ENCODE peak calls at places on chromosomes 6 and 20, in seven cellular contexts. P is esophagus muscularis mucosa, G is ascending aorta, T is esophagus squamous epithelium, D is left lung, H is PC-9, C is uterus. Y is an unnamed sample.

GRCh38 chr6:35485402-35485877 is 11.4 kb downstream of the TEAD3 start:
- DNase-seq in P (no peak), G (peak), T (no peak), H (peak), C (peak), D (peak), Y (peak)

GRCh38 chr20:52001999-52002666 is 189.4 kb downstream of the ZFP64 start:
- DNase-seq in C (no peak), D (no peak), H (no peak), T (no peak), P (no peak), G (no peak), Y (no peak)

GRCh38 chr20:57957397-57958049 is 247.7 kb upstream of the PMEPA1 start:
- DNase-seq in G (no peak), T (no peak), P (no peak), C (peak), H (no peak), D (no peak), Y (no peak)

GRCh38 chr6:113908801-113909200 is 51.7 kb downstream of the MARCKS start:
- DNase-seq in C (no peak), T (no peak), G (no peak), D (no peak), H (no peak), P (no peak), Y (no peak)

GRCh38 chr6:27651371-27651732 is 178.4 kb upstream of the ZNF184 start:
- DNase-seq in H (peak), D (no peak), C (no peak), P (no peak), G (no peak), T (no peak), Y (no peak)

GRCh38 chr6:33143113-33143760 is 49.0 kb downstream of the COL11A2 start:
- DNase-seq in D (no peak), G (no peak), T (no peak), C (no peak), H (no peak), P (no peak), Y (no peak)

GRCh38 chr6:56040875-56041274 is 165.5 kb upstream of the BMP5 start:
- DNase-seq in C (no peak), T (no peak), D (no peak), P (no peak), G (no peak), H (no peak), Y (no peak)

GRCh38 chr6:44071670-44072451 is 55.4 kb downstream of the MRPL14 start:
- DNase-seq in G (no peak), D (no peak), T (no peak), H (no peak), P (no peak), C (peak), Y (no peak)

GRCh38 chr20:49426873-49427272 is 55.6 kb downstream of the KCNB1 start:
- DNase-seq in T (no peak), G (no peak), H (no peak), C (no peak), P (no peak), D (no peak), Y (no peak)

GRCh38 chr6:96394727-96395126 is 126.9 kb upstream of the UFL1 start:
- DNase-seq in T (no peak), P (no peak), C (no peak), G (no peak), D (no peak), H (peak), Y (no peak)

GRCh38 chr20:45880988-45881788 is at the start of gene ZSWIM1:
- DNase-seq in P (peak), D (peak), G (peak), H (peak), C (peak), T (peak), Y (peak)

GRCh38 chr20:36859700-36860330 is 16.1 kb upstream of the TLDC2 start:
- DNase-seq in C (no peak), G (no peak), D (no peak), H (no peak), P (no peak), T (no peak), Y (no peak)
- H3K27ac ChIP-seq in C (peak), G (peak), D (peak), H (no peak), P (peak), T (no peak), Y (peak)

GRCh38 chr6:161218222-161218621 is 55.6 kb downstream of the AGPAT4 start:
- DNase-seq in P (no peak), T (no peak), D (no peak), G (no peak), H (no peak), C (no peak), Y (no peak)
- TF ChIP-seq CTCF in P (no peak), T (no peak), D (no peak), G (no peak), H (no peak), C (no peak), Y (no peak)

DNA sequence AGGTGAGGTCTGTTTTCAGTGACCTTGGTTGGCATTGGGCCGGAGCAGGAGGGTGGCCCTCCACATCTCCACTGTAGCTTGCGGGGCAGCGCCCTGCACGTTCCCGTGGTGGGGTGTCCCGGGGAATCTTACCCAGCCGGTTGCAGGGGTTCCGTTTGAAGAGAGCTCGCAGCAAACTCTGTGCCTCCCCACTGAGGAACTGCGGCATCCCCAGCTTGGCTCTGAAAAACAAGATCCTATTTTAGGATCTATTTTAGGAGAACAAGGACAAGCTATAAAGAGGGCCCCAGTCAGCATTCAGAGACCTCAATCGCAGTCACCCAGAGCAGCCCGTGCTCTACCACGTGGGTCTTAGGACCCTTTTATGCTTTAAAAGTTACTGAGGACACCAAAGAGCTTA is 97.8 kb downstream of the RAMACL start:
- DNase-seq in T (no peak), D (no peak), P (no peak), H (no peak), C (no peak), G (no peak), Y (no peak)
- H3K4me3 ChIP-seq in T (no peak), D (no peak), P (no peak), H (no peak), C (no peak), G (no peak), Y (no peak)

GRCh38 chr20:7828437-7828836 is 111.8 kb downstream of the HAO1 start:
- DNase-seq in G (no peak), C (no peak), H (no peak), D (no peak), P (no peak), T (no peak), Y (peak)
- H3K27ac ChIP-seq in G (no peak), C (no peak), H (no peak), D (no peak), P (no peak), T (no peak), Y (no peak)

DNA sequence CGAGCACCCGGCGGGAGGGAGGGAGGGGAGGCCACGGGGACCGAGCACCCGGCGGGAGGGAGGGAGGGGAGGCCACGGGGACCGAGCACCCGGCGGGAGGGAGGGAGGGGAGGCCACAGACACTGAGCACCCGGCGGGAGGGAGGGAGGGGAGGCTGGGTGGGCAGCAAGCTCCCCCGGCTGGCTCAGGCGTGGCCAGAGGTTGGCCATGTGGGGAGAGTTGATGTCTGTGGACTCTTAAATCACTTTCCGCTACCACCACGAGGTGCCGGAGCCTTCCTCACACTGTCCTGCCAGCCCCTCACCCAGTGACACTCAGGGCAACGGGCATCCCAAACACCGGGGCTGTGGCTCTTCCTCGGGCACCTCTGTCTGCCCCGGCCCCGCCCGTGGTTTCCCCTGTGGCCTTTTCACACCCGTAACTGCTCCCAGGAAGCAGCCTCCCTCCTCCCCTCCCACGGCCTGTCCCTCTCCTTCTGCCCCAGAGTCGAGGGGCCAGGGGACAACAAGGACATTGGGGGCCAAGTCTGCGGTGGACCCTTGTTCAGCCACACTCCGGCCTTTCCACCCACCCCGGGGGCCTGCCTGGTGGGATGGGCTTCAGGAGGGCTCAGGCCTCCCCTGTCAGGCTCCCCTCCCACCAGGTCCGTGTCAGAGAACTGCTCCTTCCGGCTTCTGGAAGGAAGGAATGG is 54.4 kb upstream of the CHRNA4 start:
- DNase-seq in C (no peak), D (no peak), H (no peak), T (no peak), G (no peak), P (no peak), Y (no peak)
- TF ChIP-seq CTCF in C (no peak), D (no peak), H (no peak), T (no peak), G (no peak), P (no peak), Y (no peak)